ENCODE peak calls at places on chromosomes 5 and 9, in four cellular contexts. One of them, this sample, is unnamed.
A peak's percentile ranks its signal among the peaks of the same experiment; 100 is the strongest.

GRCh38 chr5:77095189-77095588 is 8.1 kb upstream of the ZBED3 start:
- DNase-seq in H1: no peak
- DNase-seq in K562: no peak
- DNase-seq in SK-N-SH: no peak
- DNase-seq in this sample: no peak

GRCh38 chr9:88197781-88198345 is 59.6 kb upstream of the SPATA31C2 start:
- DNase-seq in H1: no peak
- DNase-seq in K562: no peak
- DNase-seq in SK-N-SH: peak; percentile 36
- DNase-seq in this sample: no peak

GRCh38 chr5:158751961-158752655 is 347.6 kb downstream of the EBF1 start:
- DNase-seq in H1: no peak
- DNase-seq in K562: no peak
- DNase-seq in SK-N-SH: no peak
- DNase-seq in this sample: no peak

GRCh38 chr5:16856531-16856930 is 79.6 kb downstream of the MYO10 start:
- DNase-seq in H1: no peak
- DNase-seq in K562: no peak
- DNase-seq in SK-N-SH: no peak
- DNase-seq in this sample: peak; percentile 35

GRCh38 chr5:150540615-150541396 is 32.9 kb downstream of the NDST1 start:
- DNase-seq in H1: no peak
- DNase-seq in K562: no peak
- DNase-seq in SK-N-SH: no peak
- DNase-seq in this sample: no peak

GRCh38 chr5:109164001-109164400 is 245.8 kb downstream of the PJA2 start:
- DNase-seq in H1: no peak
- DNase-seq in K562: no peak
- DNase-seq in SK-N-SH: no peak
- DNase-seq in this sample: no peak

GRCh38 chr9:13990336-13990735 is 323.6 kb downstream of the NFIB start:
- DNase-seq in H1: no peak
- DNase-seq in K562: no peak
- DNase-seq in SK-N-SH: no peak
- DNase-seq in this sample: no peak

GRCh38 chr9:107246259-107247254 is 36.5 kb upstream of the RAD23B start:
- DNase-seq in H1: peak; percentile 70
- DNase-seq in K562: no peak
- DNase-seq in SK-N-SH: no peak
- DNase-seq in this sample: no peak

GRCh38 chr9:115640887-115641286 is 512.7 kb upstream of the PAPPA start:
- DNase-seq in H1: no peak
- DNase-seq in K562: no peak
- DNase-seq in SK-N-SH: no peak
- DNase-seq in this sample: no peak

GRCh38 chr5:62771331-62771730 is 192.7 kb downstream of the LRRC70 start:
- DNase-seq in H1: no peak
- DNase-seq in K562: no peak
- DNase-seq in SK-N-SH: no peak
- DNase-seq in this sample: no peak

GRCh38 chr9:97982191-97982718 is 886 bp upstream of the ANP32B start:
- DNase-seq in H1: no peak
- DNase-seq in K562: no peak
- DNase-seq in SK-N-SH: no peak
- DNase-seq in this sample: no peak

GRCh38 chr5:83927140-83927733 is 206.6 kb upstream of the HAPLN1 start:
- DNase-seq in H1: peak; percentile 98
- DNase-seq in K562: peak; percentile 26
- DNase-seq in SK-N-SH: peak; percentile 12
- DNase-seq in this sample: no peak

GRCh38 chr9:76355886-76356285 is 38.3 kb downstream of the RFK start:
- DNase-seq in H1: no peak
- DNase-seq in K562: no peak
- DNase-seq in SK-N-SH: no peak
- DNase-seq in this sample: no peak

GRCh38 chr5:74643160-74643562 is 2.6 kb upstream of the ENC1 start:
- DNase-seq in H1: no peak
- DNase-seq in K562: no peak
- DNase-seq in SK-N-SH: no peak
- DNase-seq in this sample: peak; percentile 52

GRCh38 chr5:141567513-141568117 is 51.2 kb downstream of the DIAPH1 start:
- DNase-seq in H1: no peak
- DNase-seq in K562: peak; percentile 25
- DNase-seq in SK-N-SH: peak; percentile 47
- DNase-seq in this sample: no peak

GRCh38 chr5:39526914-39527477 is 102.2 kb upstream of the DAB2 start:
- DNase-seq in H1: no peak
- DNase-seq in K562: no peak
- DNase-seq in SK-N-SH: no peak
- DNase-seq in this sample: peak; percentile 18

GRCh38 chr9:27247756-27248155 is 49.2 kb downstream of the EQTN start:
- DNase-seq in H1: peak; percentile 56
- DNase-seq in K562: peak; percentile 5
- DNase-seq in SK-N-SH: peak; percentile 44
- DNase-seq in this sample: peak; percentile 1

GRCh38 chr9:36928670-36929349 is 105.3 kb downstream of the PAX5 start:
- DNase-seq in H1: no peak
- DNase-seq in K562: no peak
- DNase-seq in SK-N-SH: no peak
- DNase-seq in this sample: no peak

GRCh38 chr9:86135374-86135773 is 36.0 kb upstream of the GOLM1 start:
- DNase-seq in H1: no peak
- DNase-seq in K562: no peak
- DNase-seq in SK-N-SH: no peak
- DNase-seq in this sample: no peak

GRCh38 chr5:176134529-176135223 is 103.5 kb upstream of the SIMC1 start:
- DNase-seq in H1: peak; percentile 52
- DNase-seq in K562: no peak
- DNase-seq in SK-N-SH: peak; percentile 86
- DNase-seq in this sample: no peak

GRCh38 chr5:134541736-134542376 is 16.4 kb downstream of the JADE2 start:
- DNase-seq in H1: peak; percentile 85
- DNase-seq in K562: peak; percentile 53
- DNase-seq in SK-N-SH: no peak
- DNase-seq in this sample: no peak

GRCh38 chr5:33120671-33121070 is 320.1 kb upstream of the TARS1 start:
- DNase-seq in H1: no peak
- DNase-seq in K562: no peak
- DNase-seq in SK-N-SH: no peak
- DNase-seq in this sample: no peak

GRCh38 chr5:102865171-102865509 is 110.0 kb downstream of the PAM start:
- DNase-seq in H1: no peak
- DNase-seq in K562: no peak
- DNase-seq in SK-N-SH: no peak
- DNase-seq in this sample: no peak

GRCh38 chr5:669111-669841 is 23.9 kb downstream of the TPPP start:
- DNase-seq in H1: peak; percentile 97
- DNase-seq in K562: peak; percentile 74
- DNase-seq in SK-N-SH: peak; percentile 71
- DNase-seq in this sample: no peak

GRCh38 chr9:134757206-134757975 is 115.8 kb downstream of the COL5A1 start:
- DNase-seq in H1: no peak
- DNase-seq in K562: no peak
- DNase-seq in SK-N-SH: no peak
- DNase-seq in this sample: no peak

GRCh38 chr9:121888438-121888775 is 204.7 kb downstream of the TTLL11 start:
- DNase-seq in H1: no peak
- DNase-seq in K562: no peak
- DNase-seq in SK-N-SH: no peak
- DNase-seq in this sample: no peak

GRCh38 chr5:13944564-13945195 is at the start of gene DNAH5:
- DNase-seq in H1: no peak
- DNase-seq in K562: no peak
- DNase-seq in SK-N-SH: no peak
- DNase-seq in this sample: no peak

GRCh38 chr9:135533093-135533492 is 11.9 kb downstream of the LCN1 start:
- DNase-seq in H1: peak; percentile 19
- DNase-seq in K562: peak; percentile 27
- DNase-seq in SK-N-SH: no peak
- DNase-seq in this sample: no peak

GRCh38 chr5:143066556-143067281 is 296.5 kb downstream of the ARHGAP26 start:
- DNase-seq in H1: no peak
- DNase-seq in K562: no peak
- DNase-seq in SK-N-SH: no peak
- DNase-seq in this sample: peak; percentile 62

GRCh38 chr9:75911390-75911789 is 20.9 kb downstream of the PCSK5 start:
- DNase-seq in H1: no peak
- DNase-seq in K562: no peak
- DNase-seq in SK-N-SH: no peak
- DNase-seq in this sample: no peak

GRCh38 chr9:16611969-16612368 is 258.5 kb downstream of the BNC2 start:
- DNase-seq in H1: no peak
- DNase-seq in K562: no peak
- DNase-seq in SK-N-SH: no peak
- DNase-seq in this sample: no peak

GRCh38 chr5:151094054-151094858 is 13.4 kb upstream of the TNIP1 start:
- DNase-seq in H1: no peak
- DNase-seq in K562: no peak
- DNase-seq in SK-N-SH: no peak
- DNase-seq in this sample: no peak

GRCh38 chr5:79418276-79418675 is 95.7 kb downstream of the HOMER1 start:
- DNase-seq in H1: no peak
- DNase-seq in K562: no peak
- DNase-seq in SK-N-SH: no peak
- DNase-seq in this sample: no peak

GRCh38 chr5:177427211-177427822 is 841 bp downstream of the GRK6 start:
- DNase-seq in H1: no peak
- DNase-seq in K562: peak; percentile 70
- DNase-seq in SK-N-SH: peak; percentile 78
- DNase-seq in this sample: peak; percentile 46

GRCh38 chr5:64183956-64184355 is 18.3 kb downstream of the RNF180 start:
- DNase-seq in H1: no peak
- DNase-seq in K562: no peak
- DNase-seq in SK-N-SH: no peak
- DNase-seq in this sample: no peak

GRCh38 chr5:68529581-68529980 is 314.0 kb downstream of the PIK3R1 start:
- DNase-seq in H1: no peak
- DNase-seq in K562: no peak
- DNase-seq in SK-N-SH: no peak
- DNase-seq in this sample: no peak

GRCh38 chr9:88784960-88785359 is 206.3 kb upstream of the S1PR3 start:
- DNase-seq in H1: no peak
- DNase-seq in K562: no peak
- DNase-seq in SK-N-SH: no peak
- DNase-seq in this sample: no peak

GRCh38 chr9:117407436-117408022 is 7.3 kb downstream of the ASTN2 start:
- DNase-seq in H1: no peak
- DNase-seq in K562: no peak
- DNase-seq in SK-N-SH: no peak
- DNase-seq in this sample: no peak

DNA sequence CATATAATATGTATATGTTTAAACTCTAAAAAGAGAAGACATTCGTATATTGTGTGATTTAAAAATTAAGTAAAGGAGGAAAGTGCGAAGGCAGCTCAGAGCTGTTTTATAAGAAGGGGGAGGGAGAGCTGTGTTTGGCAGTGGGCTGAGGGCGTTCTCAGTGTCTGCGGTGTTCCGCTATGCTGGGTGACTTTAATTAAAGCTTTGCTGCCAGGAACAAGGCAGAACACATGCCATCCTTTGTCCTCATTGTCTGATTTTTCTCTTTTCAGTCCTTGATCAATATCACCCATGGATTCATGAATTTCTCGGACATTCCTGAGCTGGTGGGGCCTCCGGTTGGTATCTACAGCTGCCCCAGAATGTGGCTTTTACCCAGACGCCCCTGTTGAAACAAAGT is 66.5 kb upstream of the TGFBR1 start:
- DNase-seq in H1: no peak
- DNase-seq in K562: no peak
- DNase-seq in SK-N-SH: no peak
- DNase-seq in this sample: no peak
- TF ChIP-seq GABPA in H1: no peak
- TF ChIP-seq GABPA in K562: no peak
- TF ChIP-seq GABPA in SK-N-SH: no peak
- TF ChIP-seq GABPA in this sample: no peak

GRCh38 chr5:113448224-113448623 is 13.4 kb upstream of the TSSK1B start:
- DNase-seq in H1: no peak
- DNase-seq in K562: no peak
- DNase-seq in SK-N-SH: no peak
- DNase-seq in this sample: no peak
- H3K27ac ChIP-seq in H1: no peak overlapping the region
- H3K27ac ChIP-seq in K562: no peak overlapping the region
- H3K27ac ChIP-seq in SK-N-SH: no peak overlapping the region
- H3K27ac ChIP-seq in this sample: no peak overlapping the region

GRCh38 chr9:108665856-108666784 is 189.7 kb downstream of the ACTL7B start:
- DNase-seq in H1: no peak
- DNase-seq in K562: no peak
- DNase-seq in SK-N-SH: no peak
- DNase-seq in this sample: no peak
- TF ChIP-seq GABPA in H1: no peak
- TF ChIP-seq GABPA in K562: no peak
- TF ChIP-seq GABPA in SK-N-SH: no peak
- TF ChIP-seq GABPA in this sample: no peak

GRCh38 chr9:95090871-95091573 is 226.5 kb downstream of the FANCC start:
- DNase-seq in H1: no peak
- DNase-seq in K562: no peak
- DNase-seq in SK-N-SH: no peak
- DNase-seq in this sample: no peak

GRCh38 chr9:95092321-95093072 is 225.0 kb downstream of the FANCC start:
- DNase-seq in H1: no peak
- DNase-seq in K562: no peak
- DNase-seq in SK-N-SH: peak; percentile 68
- DNase-seq in this sample: no peak

GRCh38 chr9:95089916-95090791 is 227.4 kb downstream of the FANCC start:
- DNase-seq in H1: no peak
- DNase-seq in K562: peak; percentile 22
- DNase-seq in SK-N-SH: peak; percentile 82
- DNase-seq in this sample: no peak

GRCh38 chr9:95091971-95092320 is 225.6 kb downstream of the FANCC start:
- DNase-seq in H1: no peak
- DNase-seq in K562: no peak
- DNase-seq in SK-N-SH: no peak
- DNase-seq in this sample: peak; percentile 28

GRCh38 chr9:95091574-95091970 is 225.9 kb downstream of the FANCC start:
- DNase-seq in H1: no peak
- DNase-seq in K562: no peak
- DNase-seq in SK-N-SH: no peak
- DNase-seq in this sample: no peak
- H3K27ac ChIP-seq in H1: no peak overlapping the region
- H3K27ac ChIP-seq in K562: no peak overlapping the region
- H3K27ac ChIP-seq in SK-N-SH: peak overlapping the region; percentile 20
- H3K27ac ChIP-seq in this sample: no peak overlapping the region